ENCODE peak calls at places on chromosomes 2 and 18, in five cellular contexts. Q, F, D, T and K are unnamed samples. For H3K4me1, the result is how much of the 10 kb centered on the place peaks cover.

GRCh38 chr2:230721712-230722111 is 9.1 kb downstream of the CAB39 start:
- DNase-seq in Q (no peak), F (no peak), D (no peak), T (peak), K (no peak)

GRCh38 chr18:8946046-8946838 is 156.3 kb upstream of the NDUFV2 start:
- DNase-seq in Q (no peak), F (no peak), D (no peak), T (peak), K (peak)

GRCh38 chr2:240200230-240201051 is 60.0 kb upstream of the OTOS start:
- DNase-seq in Q (no peak), F (no peak), D (no peak), T (no peak), K (no peak)

GRCh38 chr2:12317853-12318426 is 398.8 kb upstream of the TRIB2 start:
- DNase-seq in Q (no peak), F (no peak), D (no peak), T (peak), K (peak)

GRCh38 chr2:208266641-208267335 is 733 bp downstream of the PIKFYVE start:
- DNase-seq in Q (no peak), F (no peak), D (no peak), T (peak), K (peak)

GRCh38 chr2:71811726-71812125 is 335.9 kb downstream of the CYP26B1 start:
- DNase-seq in Q (no peak), F (no peak), D (peak), T (no peak), K (no peak)

GRCh38 chr2:8999047-8999446 is 4.4 kb downstream of the MBOAT2 start:
- DNase-seq in Q (no peak), F (no peak), D (no peak), T (no peak), K (no peak)

GRCh38 chr2:9912468-9912867 is 39.0 kb upstream of the GRHL1 start:
- DNase-seq in Q (no peak), F (no peak), D (no peak), T (no peak), K (no peak)

GRCh38 chr18:42614619-42615293 is 500.7 kb downstream of the RIT2 start:
- DNase-seq in Q (peak), F (no peak), D (no peak), T (no peak), K (no peak)

GRCh38 chr2:98757904-98758421 is 27.0 kb upstream of the MGAT4A start:
- DNase-seq in Q (peak), F (peak), D (no peak), T (peak), K (peak)

GRCh38 chr2:188348974-188349500 is 57.4 kb downstream of the GULP1 start:
- DNase-seq in Q (no peak), F (no peak), D (no peak), T (no peak), K (no peak)

GRCh38 chr2:84388921-84389490 is 70.1 kb downstream of the SUCLG1 start:
- DNase-seq in Q (no peak), F (no peak), D (no peak), T (no peak), K (no peak)

GRCh38 chr2:73356097-73356496 is 29.5 kb upstream of the ALMS1 start:
- DNase-seq in Q (no peak), F (no peak), D (no peak), T (no peak), K (no peak)

GRCh38 chr18:79005653-79006052 is 26.0 kb downstream of the SALL3 start:
- DNase-seq in Q (no peak), F (no peak), D (no peak), T (no peak), K (no peak)

GRCh38 chr18:13103366-13103765 is 112.2 kb downstream of the CEP192 start:
- DNase-seq in Q (no peak), F (no peak), D (no peak), T (peak), K (no peak)

GRCh38 chr2:219250044-219250781 is 2.8 kb upstream of the TUBA4B start:
- DNase-seq in Q (no peak), F (no peak), D (no peak), T (no peak), K (no peak)

GRCh38 chr2:123596649-123597048 is 428.4 kb upstream of the CNTNAP5 start:
- DNase-seq in Q (no peak), F (no peak), D (no peak), T (no peak), K (no peak)

GRCh38 chr18:47422524-47422923 is 171.1 kb upstream of the SKOR2 start:
- DNase-seq in Q (no peak), F (no peak), D (no peak), T (no peak), K (no peak)

GRCh38 chr2:215417400-215417951 is 18.4 kb downstream of the FN1 start:
- DNase-seq in Q (no peak), F (no peak), D (no peak), T (no peak), K (no peak)

DNA sequence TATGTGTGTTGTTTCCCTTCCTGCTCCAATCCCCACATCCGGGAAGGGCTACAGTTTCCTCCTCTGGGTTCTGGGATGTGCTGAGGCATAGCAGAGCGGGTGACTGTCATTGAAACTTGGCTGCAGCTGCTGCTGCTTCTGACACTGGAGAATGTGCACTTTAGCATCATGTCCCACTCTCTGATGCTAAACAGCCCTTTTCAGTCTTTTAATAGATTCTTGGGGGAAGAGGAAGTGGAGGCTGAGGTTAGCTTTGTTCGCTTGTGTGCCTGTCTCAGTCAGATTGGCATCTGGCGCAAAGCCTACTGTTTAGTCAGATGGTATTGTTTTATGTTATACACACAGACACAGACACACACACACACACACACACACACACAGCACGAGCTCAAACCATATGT is 136.5 kb upstream of the RND3 start:
- DNase-seq in Q (no peak), F (no peak), D (no peak), T (peak), K (no peak)
- H3K27ac ChIP-seq in Q (no peak), F (no peak), D (no peak), T (peak), K (no peak)

DNA sequence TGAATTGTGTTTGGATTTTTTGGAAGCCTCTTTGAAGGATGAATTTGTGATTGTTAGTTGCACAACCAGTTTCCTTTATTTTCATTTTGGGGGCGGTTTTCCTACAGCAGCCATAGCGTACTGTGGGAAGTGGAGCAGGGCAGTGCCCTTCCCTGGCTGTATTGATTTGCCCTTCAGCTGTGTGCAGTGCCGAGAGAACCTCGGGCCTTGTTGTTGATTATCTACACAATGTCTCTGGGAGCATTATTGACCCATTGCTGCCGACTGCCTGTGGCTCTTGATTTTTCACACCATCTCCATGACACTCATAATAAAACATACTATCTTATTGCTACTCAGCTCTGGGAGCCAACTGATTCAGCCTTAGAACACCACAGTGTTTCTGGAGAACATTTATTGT is 162.2 kb upstream of the BOD1L2 start:
- DNase-seq in Q (no peak), F (no peak), D (no peak), T (no peak), K (no peak)
- H3K4me1 ChIP-seq in Q (under half), F (under half), D (under half), T (under half), K (under half)

GRCh38 chr18:41373612-41374011 is 581.4 kb upstream of the PIK3C3 start:
- DNase-seq in Q (no peak), F (no peak), D (no peak), T (no peak), K (no peak)

GRCh38 chr18:41378628-41379027 is 576.4 kb upstream of the PIK3C3 start:
- DNase-seq in Q (no peak), F (no peak), D (no peak), T (peak), K (peak)
- TF ChIP-seq CTCF in Q (peak), F (no peak), D (no peak), T (peak), K (peak)

DNA sequence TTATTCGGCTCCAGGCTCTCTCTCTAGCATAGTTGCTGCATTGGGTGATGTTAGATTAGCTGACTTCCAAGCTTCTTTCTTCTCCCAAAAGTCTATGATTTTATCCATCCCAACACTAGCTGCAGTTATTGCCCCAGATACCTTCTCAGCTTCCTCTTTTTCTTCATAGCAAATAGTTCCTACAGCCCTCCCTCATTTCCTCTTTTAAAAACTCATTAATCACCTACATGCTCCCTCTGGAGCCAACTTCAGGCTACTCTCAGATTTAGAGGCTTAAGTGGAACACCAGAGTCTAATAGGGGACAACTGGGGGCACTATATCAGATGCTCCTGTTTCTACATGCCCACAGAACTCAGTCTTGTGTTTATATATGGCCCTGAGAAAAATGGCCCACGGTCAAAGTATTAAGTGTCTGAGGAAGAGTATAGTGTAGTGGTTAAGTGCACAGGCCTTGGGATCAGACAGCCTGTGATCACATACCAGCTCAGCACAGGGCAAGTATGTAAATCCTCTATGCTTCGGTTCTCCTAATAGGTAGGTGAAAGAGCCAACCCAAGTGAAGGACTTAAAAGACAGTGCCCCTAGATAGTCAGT is 241.9 kb upstream of the SLC14A2 start:
- DNase-seq in Q (no peak), F (no peak), D (no peak), T (no peak), K (no peak)
- H3K27ac ChIP-seq in Q (no peak), F (no peak), D (no peak), T (no peak), K (no peak)

DNA sequence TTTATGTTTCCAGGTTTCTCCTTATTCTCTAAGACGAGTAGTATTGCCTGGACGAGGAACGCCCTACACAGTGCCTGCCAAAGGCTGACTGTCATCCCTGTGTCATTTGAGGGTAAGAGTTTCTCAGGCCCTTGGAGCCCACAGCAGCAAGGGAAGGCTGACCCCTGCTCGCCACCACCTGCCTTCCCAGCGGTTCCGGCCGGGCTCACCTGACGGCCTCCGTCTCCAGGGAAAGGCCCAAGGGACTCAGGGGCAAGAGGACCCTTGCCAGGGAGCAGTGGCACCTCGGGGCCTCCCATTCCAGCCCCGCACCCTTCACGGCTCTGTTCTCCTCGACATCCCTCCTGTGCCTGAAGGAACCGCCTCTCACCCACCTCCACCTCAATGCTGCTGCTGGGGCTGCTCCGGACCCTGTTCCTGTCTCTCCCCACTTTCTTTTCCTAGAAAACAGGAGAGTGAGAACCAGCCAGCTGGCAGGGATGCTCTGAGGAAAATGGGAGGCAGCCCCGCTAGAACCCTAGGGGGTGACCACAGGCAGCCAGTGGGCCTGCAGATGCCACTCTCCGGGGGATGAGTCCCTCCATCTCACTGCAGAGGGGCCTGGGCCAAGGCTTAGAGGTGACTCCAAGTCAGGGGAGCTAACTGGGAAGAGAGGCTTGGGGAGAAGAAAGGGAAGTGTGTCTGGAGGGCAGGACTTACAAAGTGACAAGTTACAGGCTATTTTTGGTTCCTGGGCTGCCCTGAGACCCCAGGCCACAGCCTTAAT is 1.8 kb downstream of the LIMS2 start:
- DNase-seq in Q (no peak), F (peak), D (no peak), T (no peak), K (no peak)
- H3K4me1 ChIP-seq in Q (under half), F (under half), D (under half), T (under half), K (under half)

GRCh38 chr18:31686572-31686971 is 2.2 kb upstream of the B4GALT6 start:
- DNase-seq in Q (no peak), F (no peak), D (no peak), T (peak), K (no peak)

GRCh38 chr18:31687016-31687415 is 2.6 kb upstream of the B4GALT6 start:
- DNase-seq in Q (no peak), F (no peak), D (no peak), T (no peak), K (no peak)

GRCh38 chr18:31688601-31689000 is 4.2 kb upstream of the B4GALT6 start:
- DNase-seq in Q (no peak), F (no peak), D (no peak), T (no peak), K (no peak)

GRCh38 chr18:31685097-31686082 is 1.0 kb upstream of the B4GALT6 start:
- DNase-seq in Q (peak), F (peak), D (no peak), T (peak), K (peak)

GRCh38 chr18:31687529-31687928 is 3.1 kb upstream of the B4GALT6 start:
- DNase-seq in Q (no peak), F (no peak), D (no peak), T (no peak), K (no peak)
- TF ChIP-seq CTCF in Q (no peak), F (no peak), D (no peak), T (peak), K (peak)

DNA sequence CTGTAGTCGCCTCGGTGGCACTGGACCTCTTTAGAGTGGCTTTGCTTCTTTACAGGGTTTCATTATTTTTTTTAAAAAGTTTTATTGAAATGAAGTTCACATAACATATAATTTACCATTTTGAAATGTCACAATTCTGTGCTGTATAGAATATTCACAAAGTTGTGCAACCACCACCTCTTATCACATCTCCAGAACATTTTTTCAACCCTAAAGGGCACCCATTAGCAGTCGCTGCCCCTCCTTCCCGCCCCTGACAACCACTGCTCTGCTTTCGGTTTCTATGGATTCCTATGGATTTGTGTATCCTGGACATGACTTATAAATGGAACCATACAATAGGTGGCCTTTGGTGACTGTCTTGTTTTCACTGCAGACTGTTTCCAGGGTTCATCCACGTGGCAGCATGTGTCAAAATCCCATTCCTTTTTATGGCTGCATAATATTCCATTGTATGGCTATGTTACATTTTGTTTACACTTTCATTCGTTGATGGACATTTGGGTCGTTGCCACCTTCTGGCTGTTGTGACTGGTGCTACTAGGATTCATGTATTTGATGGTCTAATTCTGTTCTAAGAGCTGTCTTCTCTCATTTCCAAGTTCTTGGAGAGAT is 52.6 kb downstream of the SH3BP4 start:
- DNase-seq in Q (no peak), F (no peak), D (no peak), T (no peak), K (no peak)
- H3K27ac ChIP-seq in Q (no peak), F (peak), D (no peak), T (no peak), K (no peak)